ENCODE peak calls at places on chromosomes 13 and 19, in eight cellular contexts. One of them, this sample, is unnamed.
A peak's percentile ranks its signal among the peaks of the same experiment; 100 is the strongest.

GRCh38 chr13:21399741-21400140 is 59.4 kb downstream of the ZDHHC20 start:
- DNase-seq in IMR-90: peak; percentile 18
- DNase-seq in H1: no peak
- DNase-seq in GM12878: no peak
- DNase-seq in endothelial cell of umbilical vein: peak; percentile 75
- DNase-seq in K562: no peak
- DNase-seq in HepG2: no peak
- DNase-seq in HCT116: peak; percentile 28
- DNase-seq in this sample: no peak

GRCh38 chr19:37953576-37954303 is 46.7 kb downstream of the SIPA1L3 start:
- DNase-seq in IMR-90: no peak
- DNase-seq in H1: no peak
- DNase-seq in GM12878: no peak
- DNase-seq in endothelial cell of umbilical vein: no peak
- DNase-seq in K562: no peak
- DNase-seq in HepG2: no peak
- DNase-seq in HCT116: no peak
- DNase-seq in this sample: no peak

GRCh38 chr13:30224732-30225131 is 82.6 kb downstream of the KATNAL1 start:
- DNase-seq in IMR-90: peak; percentile 30
- DNase-seq in H1: no peak
- DNase-seq in GM12878: no peak
- DNase-seq in endothelial cell of umbilical vein: peak; percentile 10
- DNase-seq in K562: no peak
- DNase-seq in HepG2: no peak
- DNase-seq in HCT116: peak; percentile 54
- DNase-seq in this sample: peak; percentile 6

GRCh38 chr13:32905063-32905863 is 111.0 kb upstream of the KL start:
- DNase-seq in IMR-90: peak; percentile 3
- DNase-seq in H1: no peak
- DNase-seq in GM12878: peak; percentile 78
- DNase-seq in endothelial cell of umbilical vein: no peak
- DNase-seq in K562: no peak
- DNase-seq in HepG2: no peak
- DNase-seq in HCT116: no peak
- DNase-seq in this sample: no peak

GRCh38 chr19:42396248-42396541 is 6.1 kb upstream of the CNFN start:
- DNase-seq in IMR-90: no peak
- DNase-seq in H1: no peak
- DNase-seq in GM12878: no peak
- DNase-seq in endothelial cell of umbilical vein: no peak
- DNase-seq in K562: peak; percentile 69
- DNase-seq in HepG2: no peak
- DNase-seq in HCT116: no peak
- DNase-seq in this sample: no peak

GRCh38 chr13:87677334-87678234 is 6.4 kb downstream of the SLITRK5 start:
- DNase-seq in IMR-90: no peak
- DNase-seq in H1: no peak
- DNase-seq in GM12878: no peak
- DNase-seq in endothelial cell of umbilical vein: no peak
- DNase-seq in K562: no peak
- DNase-seq in HepG2: peak; percentile 1
- DNase-seq in HCT116: no peak
- DNase-seq in this sample: no peak

GRCh38 chr13:80339841-80340642 is 884 bp downstream of the SPRY2 start:
- DNase-seq in IMR-90: peak; percentile 42
- DNase-seq in H1: no peak
- DNase-seq in GM12878: no peak
- DNase-seq in endothelial cell of umbilical vein: peak; percentile 49
- DNase-seq in K562: peak; percentile 31
- DNase-seq in HepG2: peak; percentile 18
- DNase-seq in HCT116: no peak
- DNase-seq in this sample: peak; percentile 29

GRCh38 chr19:38543807-38544568 is 73.8 kb downstream of the MAP4K1 start:
- DNase-seq in IMR-90: peak; percentile 86
- DNase-seq in H1: no peak
- DNase-seq in GM12878: peak; percentile 64
- DNase-seq in endothelial cell of umbilical vein: peak; percentile 78
- DNase-seq in K562: peak; percentile 98
- DNase-seq in HepG2: peak; percentile 79
- DNase-seq in HCT116: peak; percentile 87
- DNase-seq in this sample: peak; percentile 96

GRCh38 chr19:3357362-3357730 is 9.0 kb upstream of the NFIC start:
- DNase-seq in IMR-90: no peak
- DNase-seq in H1: no peak
- DNase-seq in GM12878: no peak
- DNase-seq in endothelial cell of umbilical vein: no peak
- DNase-seq in K562: no peak
- DNase-seq in HepG2: no peak
- DNase-seq in HCT116: no peak
- DNase-seq in this sample: no peak

GRCh38 chr19:57888494-57889231 is at the start of gene ZNF814:
- DNase-seq in IMR-90: peak; percentile 84
- DNase-seq in H1: peak; percentile 85
- DNase-seq in GM12878: peak; percentile 55
- DNase-seq in endothelial cell of umbilical vein: peak; percentile 37
- DNase-seq in K562: no peak
- DNase-seq in HepG2: no peak
- DNase-seq in HCT116: no peak
- DNase-seq in this sample: peak; percentile 85

GRCh38 chr19:15249912-15250634 is 17.8 kb upstream of the EPHX3 start:
- DNase-seq in IMR-90: peak; percentile 95
- DNase-seq in H1: no peak
- DNase-seq in GM12878: no peak
- DNase-seq in endothelial cell of umbilical vein: peak; percentile 75
- DNase-seq in K562: no peak
- DNase-seq in HepG2: no peak
- DNase-seq in HCT116: no peak
- DNase-seq in this sample: peak; percentile 69

GRCh38 chr13:109869312-109870237 is 83.2 kb upstream of the IRS2 start:
- DNase-seq in IMR-90: peak; percentile 44
- DNase-seq in H1: no peak
- DNase-seq in GM12878: no peak
- DNase-seq in endothelial cell of umbilical vein: peak; percentile 7
- DNase-seq in K562: peak; percentile 15
- DNase-seq in HepG2: no peak
- DNase-seq in HCT116: no peak
- DNase-seq in this sample: peak; percentile 70

GRCh38 chr19:41548954-41549688 is 26.8 kb upstream of the CEACAM21 start:
- DNase-seq in IMR-90: no peak
- DNase-seq in H1: no peak
- DNase-seq in GM12878: no peak
- DNase-seq in endothelial cell of umbilical vein: peak; percentile 89
- DNase-seq in K562: no peak
- DNase-seq in HepG2: no peak
- DNase-seq in HCT116: no peak
- DNase-seq in this sample: no peak

GRCh38 chr19:53898680-53899341 is 10.3 kb upstream of the CACNG7 start:
- DNase-seq in IMR-90: no peak
- DNase-seq in H1: peak; percentile 99
- DNase-seq in GM12878: no peak
- DNase-seq in endothelial cell of umbilical vein: no peak
- DNase-seq in K562: peak; percentile 96
- DNase-seq in HepG2: no peak
- DNase-seq in HCT116: peak; percentile 77
- DNase-seq in this sample: peak; percentile 69

GRCh38 chr13:55517312-55517711 is 1623.4 kb upstream of the PRR20A start:
- DNase-seq in IMR-90: no peak
- DNase-seq in H1: no peak
- DNase-seq in GM12878: no peak
- DNase-seq in endothelial cell of umbilical vein: no peak
- DNase-seq in K562: no peak
- DNase-seq in HepG2: no peak
- DNase-seq in HCT116: no peak
- DNase-seq in this sample: no peak

DNA sequence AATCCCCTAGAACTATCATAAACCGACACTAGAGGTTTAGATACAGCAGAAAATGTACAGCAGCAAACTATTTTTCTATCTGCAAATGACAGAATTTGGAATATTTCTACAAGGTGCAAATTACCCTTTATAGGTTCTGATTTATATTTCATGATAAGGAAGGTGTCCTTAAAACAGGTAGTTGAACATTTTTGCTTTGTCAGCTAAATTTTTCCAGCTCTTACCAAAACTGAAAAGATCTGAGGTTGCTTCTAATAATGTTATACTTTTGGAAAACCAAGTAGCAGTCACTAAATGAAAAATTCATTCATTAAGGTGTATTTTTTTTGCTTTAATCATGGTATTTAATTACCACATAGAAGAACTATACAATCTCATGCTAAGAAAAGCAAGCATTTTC is 9.0 kb downstream of the SHISA2 start:
- DNase-seq in IMR-90: no peak
- DNase-seq in H1: no peak
- DNase-seq in GM12878: no peak
- DNase-seq in endothelial cell of umbilical vein: no peak
- DNase-seq in K562: no peak
- DNase-seq in HepG2: no peak
- DNase-seq in HCT116: no peak
- DNase-seq in this sample: no peak
- TF ChIP-seq POLR2A in IMR-90: no peak
- TF ChIP-seq POLR2A in H1: no peak
- TF ChIP-seq POLR2A in GM12878: no peak
- TF ChIP-seq POLR2A in endothelial cell of umbilical vein: no peak
- TF ChIP-seq POLR2A in K562: no peak
- TF ChIP-seq POLR2A in HepG2: no peak
- TF ChIP-seq POLR2A in HCT116: no peak
- TF ChIP-seq POLR2A in this sample: no peak

GRCh38 chr19:30086220-30086619 is 144.2 kb downstream of the URI1 start:
- DNase-seq in IMR-90: no peak
- DNase-seq in H1: no peak
- DNase-seq in GM12878: no peak
- DNase-seq in endothelial cell of umbilical vein: no peak
- DNase-seq in K562: no peak
- DNase-seq in HepG2: no peak
- DNase-seq in HCT116: no peak
- DNase-seq in this sample: no peak

GRCh38 chr19:30084390-30084819 is 142.4 kb downstream of the URI1 start:
- DNase-seq in IMR-90: no peak
- DNase-seq in H1: no peak
- DNase-seq in GM12878: no peak
- DNase-seq in endothelial cell of umbilical vein: no peak
- DNase-seq in K562: no peak
- DNase-seq in HepG2: no peak
- DNase-seq in HCT116: no peak
- DNase-seq in this sample: no peak

GRCh38 chr19:30083701-30084156 is 141.7 kb downstream of the URI1 start:
- DNase-seq in IMR-90: no peak
- DNase-seq in H1: no peak
- DNase-seq in GM12878: no peak
- DNase-seq in endothelial cell of umbilical vein: no peak
- DNase-seq in K562: no peak
- DNase-seq in HepG2: no peak
- DNase-seq in HCT116: no peak
- DNase-seq in this sample: no peak

GRCh38 chr19:30086916-30087315 is 144.9 kb downstream of the URI1 start:
- DNase-seq in IMR-90: no peak
- DNase-seq in H1: no peak
- DNase-seq in GM12878: no peak
- DNase-seq in endothelial cell of umbilical vein: no peak
- DNase-seq in K562: no peak
- DNase-seq in HepG2: no peak
- DNase-seq in HCT116: no peak
- DNase-seq in this sample: no peak

GRCh38 chr19:30085394-30085793 is 143.4 kb downstream of the URI1 start:
- DNase-seq in IMR-90: no peak
- DNase-seq in H1: peak; percentile 13
- DNase-seq in GM12878: no peak
- DNase-seq in endothelial cell of umbilical vein: no peak
- DNase-seq in K562: peak; percentile 39
- DNase-seq in HepG2: peak; percentile 4
- DNase-seq in HCT116: peak; percentile 16
- DNase-seq in this sample: no peak
- H3K4me2 ChIP-seq in IMR-90: no peak overlapping the region
- H3K4me2 ChIP-seq in H1: no peak overlapping the region
- H3K4me2 ChIP-seq in GM12878: no peak overlapping the region
- H3K4me2 ChIP-seq in endothelial cell of umbilical vein: no peak overlapping the region
- H3K4me2 ChIP-seq in K562: no peak overlapping the region
- H3K4me2 ChIP-seq in HepG2: no peak overlapping the region
- H3K4me2 ChIP-seq in HCT116: peak overlapping the region; percentile 34
- H3K4me2 ChIP-seq in this sample: no peak overlapping the region

DNA sequence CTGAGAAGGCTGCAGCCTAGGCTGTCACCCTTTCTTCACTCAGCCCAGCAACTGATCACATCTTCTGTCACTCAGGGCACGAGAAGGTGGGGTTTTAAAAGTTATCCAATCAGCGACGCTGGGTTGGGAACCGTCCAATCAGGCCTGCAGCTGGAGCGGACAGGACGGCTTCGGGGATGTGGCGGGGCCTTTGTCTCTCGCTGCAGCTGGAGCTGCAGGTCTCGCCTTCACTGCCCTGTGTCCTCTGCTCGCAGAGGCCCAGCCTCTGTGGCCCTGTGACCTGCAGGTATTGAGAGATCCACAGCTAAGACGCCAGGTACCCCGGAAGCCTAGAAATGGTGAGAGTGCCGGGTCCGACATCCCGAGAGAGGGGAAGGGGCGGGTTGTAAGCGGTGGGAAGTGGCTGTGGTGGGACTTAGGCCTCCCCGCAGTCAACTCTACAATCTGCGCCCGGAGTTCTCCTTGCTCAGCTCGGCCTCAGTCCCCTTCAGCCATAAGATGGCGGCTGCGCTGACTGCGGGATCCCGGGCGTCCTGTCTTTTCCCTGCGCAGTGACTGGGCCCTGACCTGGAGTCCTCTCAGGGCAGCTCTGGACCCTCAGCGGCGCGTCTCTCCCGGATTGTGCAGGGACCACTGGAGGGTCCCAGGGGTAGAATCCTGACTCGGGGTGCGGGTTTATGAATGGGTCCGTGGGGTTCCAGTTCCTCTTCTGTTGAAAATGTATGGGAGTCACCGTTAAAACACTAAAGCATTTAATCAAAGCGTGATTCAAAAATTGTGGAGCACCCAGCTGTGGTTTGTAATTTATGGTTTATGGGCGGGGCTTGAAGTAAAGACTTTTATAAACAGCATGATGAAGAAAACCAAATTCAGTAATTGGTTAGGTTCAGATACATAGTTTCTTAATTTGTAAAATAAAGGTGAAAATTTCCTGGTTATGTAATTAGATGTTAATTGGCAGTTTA is at the start of gene ZNF714:
- DNase-seq in IMR-90: peak; percentile 94
- DNase-seq in H1: peak; percentile 91
- DNase-seq in GM12878: peak; percentile 79
- DNase-seq in endothelial cell of umbilical vein: peak; percentile 94
- DNase-seq in K562: peak; percentile 93
- DNase-seq in HepG2: peak; percentile 97
- DNase-seq in HCT116: peak; percentile 95
- DNase-seq in this sample: peak; percentile 94
- TF ChIP-seq POLR2A in IMR-90: peak; percentile 82
- TF ChIP-seq POLR2A in H1: peak; percentile 97
- TF ChIP-seq POLR2A in GM12878: peak; percentile 88
- TF ChIP-seq POLR2A in endothelial cell of umbilical vein: peak; percentile 66
- TF ChIP-seq POLR2A in K562: peak; percentile 92
- TF ChIP-seq POLR2A in HepG2: peak; percentile 90
- TF ChIP-seq POLR2A in HCT116: peak; percentile 71
- TF ChIP-seq POLR2A in this sample: peak; percentile 49

DNA sequence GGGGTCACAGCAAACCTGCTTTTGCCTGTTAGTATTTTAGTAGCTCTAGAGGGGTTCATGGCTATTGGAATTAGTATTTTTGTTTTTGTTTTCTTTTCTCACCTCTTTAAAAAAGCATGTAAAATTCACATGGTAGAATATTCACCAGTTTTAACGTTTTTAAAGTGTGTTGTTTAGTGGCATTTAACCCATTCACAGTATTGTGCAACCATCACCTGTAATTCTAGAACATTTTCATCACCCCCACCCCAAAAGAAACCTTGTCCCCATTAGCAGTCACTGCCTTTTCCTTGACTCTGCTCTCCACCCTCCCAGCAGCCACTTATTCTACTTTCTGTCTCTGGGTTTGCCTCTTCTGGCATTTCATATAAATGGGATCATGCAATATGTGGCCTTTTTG is 39.8 kb downstream of the GATAD2A start:
- DNase-seq in IMR-90: no peak
- DNase-seq in H1: no peak
- DNase-seq in GM12878: no peak
- DNase-seq in endothelial cell of umbilical vein: no peak
- DNase-seq in K562: no peak
- DNase-seq in HepG2: no peak
- DNase-seq in HCT116: no peak
- DNase-seq in this sample: no peak
- H3K4me2 ChIP-seq in IMR-90: no peak overlapping the region
- H3K4me2 ChIP-seq in H1: no peak overlapping the region
- H3K4me2 ChIP-seq in GM12878: peak overlapping the region; percentile 75
- H3K4me2 ChIP-seq in endothelial cell of umbilical vein: no peak overlapping the region
- H3K4me2 ChIP-seq in K562: peak overlapping the region; percentile 76
- H3K4me2 ChIP-seq in HepG2: no peak overlapping the region
- H3K4me2 ChIP-seq in HCT116: no peak overlapping the region
- H3K4me2 ChIP-seq in this sample: no peak overlapping the region